ENCODE peak calls at places on chromosome 7, in four cellular contexts. O, U, R and F are unnamed samples.

GRCh38 chr7:81780914-81781693 is 11.3 kb upstream of the HGF start:
- DNase-seq in O (no peak), U (no peak), R (no peak), F (no peak)

GRCh38 chr7:18890134-18890533 is 227.3 kb downstream of the TWIST1 start:
- DNase-seq in O (no peak), U (no peak), R (no peak), F (no peak)

GRCh38 chr7:69934475-69934903 is 336.2 kb downstream of the AUTS2 start:
- DNase-seq in O (no peak), U (peak), R (peak), F (no peak)

GRCh38 chr7:151244156-151244870 is 4.2 kb downstream of the SMARCD3 start:
- DNase-seq in O (peak), U (no peak), R (peak), F (peak)

GRCh38 chr7:42426163-42426562 is 189.2 kb upstream of the GLI3 start:
- DNase-seq in O (no peak), U (no peak), R (no peak), F (no peak)

GRCh38 chr7:151082151-151083070 is 882 bp downstream of the TMUB1 start:
- DNase-seq in O (no peak), U (no peak), R (no peak), F (no peak)

GRCh38 chr7:155166673-155167370 is 96.7 kb downstream of the HTR5A start:
- DNase-seq in O (no peak), U (no peak), R (no peak), F (no peak)

GRCh38 chr7:151109094-151110048 is 23.1 kb downstream of the AGAP3 start:
- DNase-seq in O (no peak), U (no peak), R (no peak), F (no peak)

GRCh38 chr7:1124164-1124563 is 35.8 kb downstream of the ZFAND2A start:
- DNase-seq in O (no peak), U (no peak), R (no peak), F (no peak)

GRCh38 chr7:144516729-144517128 is 113.2 kb upstream of the NOBOX start:
- DNase-seq in O (no peak), U (no peak), R (no peak), F (no peak)

GRCh38 chr7:141511370-141512335 is 39.6 kb upstream of the AGK start:
- DNase-seq in O (peak), U (no peak), R (no peak), F (no peak)

GRCh38 chr7:6436385-6436685 is 11.4 kb downstream of the DAGLB start:
- DNase-seq in O (no peak), U (no peak), R (no peak), F (peak)

GRCh38 chr7:149799397-149800168 is 26.2 kb upstream of the ZNF467 start:
- DNase-seq in O (peak), U (no peak), R (no peak), F (peak)

GRCh38 chr7:39644170-39644569 is 20.8 kb downstream of the RALA start:
- DNase-seq in O (no peak), U (no peak), R (no peak), F (no peak)

GRCh38 chr7:142313528-142313927 is 55.7 kb upstream of the PRSS58 start:
- DNase-seq in O (no peak), U (no peak), R (no peak), F (no peak)

GRCh38 chr7:519429-519973 is at the start of gene PDGFA:
- DNase-seq in O (no peak), U (no peak), R (peak), F (peak)

GRCh38 chr7:77415474-77415821 is 701 bp downstream of the GSAP start:
- DNase-seq in O (no peak), U (no peak), R (no peak), F (peak)

GRCh38 chr7:15684036-15684815 is 2.3 kb downstream of the MEOX2 start:
- DNase-seq in O (no peak), U (no peak), R (no peak), F (no peak)

GRCh38 chr7:143222782-143223181 is 945 bp downstream of the TAS2R40 start:
- DNase-seq in O (no peak), U (no peak), R (no peak), F (no peak)

GRCh38 chr7:158384746-158385145 is 202.9 kb downstream of the PTPRN2 start:
- DNase-seq in O (no peak), U (no peak), R (peak), F (no peak)

GRCh38 chr7:13198741-13199140 is 511.3 kb downstream of the ARL4A start:
- DNase-seq in O (no peak), U (no peak), R (no peak), F (no peak)

GRCh38 chr7:101860316-101861222 is 43.1 kb downstream of the CUX1 start:
- DNase-seq in O (no peak), U (no peak), R (no peak), F (no peak)

GRCh38 chr7:101377189-101377736 is 14.6 kb downstream of the COL26A1 start:
- DNase-seq in O (no peak), U (no peak), R (no peak), F (no peak)

GRCh38 chr7:108600399-108600798 is 30.7 kb downstream of the DNAJB9 start:
- DNase-seq in O (no peak), U (no peak), R (no peak), F (no peak)

GRCh38 chr7:98137134-98137825 is 30.6 kb downstream of the LMTK2 start:
- DNase-seq in O (no peak), U (no peak), R (no peak), F (no peak)

GRCh38 chr7:128110641-128111365 is 79.6 kb upstream of the LRRC4 start:
- DNase-seq in O (no peak), U (no peak), R (no peak), F (no peak)

GRCh38 chr7:93310346-93310745 is 78.2 kb downstream of the VPS50 start:
- DNase-seq in O (no peak), U (no peak), R (no peak), F (no peak)

GRCh38 chr7:479115-479947 is 40.3 kb downstream of the PDGFA start:
- DNase-seq in O (no peak), U (no peak), R (no peak), F (no peak)

GRCh38 chr7:110994028-110994967 is 96.6 kb upstream of the LRRN3 start:
- DNase-seq in O (no peak), U (no peak), R (no peak), F (no peak)

GRCh38 chr7:108328174-108328651 is 128.0 kb downstream of the NRCAM start:
- DNase-seq in O (no peak), U (no peak), R (no peak), F (no peak)

GRCh38 chr7:97555845-97556431 is 175.9 kb upstream of the TAC1 start:
- DNase-seq in O (no peak), U (no peak), R (peak), F (no peak)

GRCh38 chr7:127525866-127526456 is 59.4 kb downstream of the GCC1 start:
- DNase-seq in O (no peak), U (no peak), R (peak), F (no peak)

GRCh38 chr7:67618569-67619543 is 622.2 kb downstream of the TYW1 start:
- DNase-seq in O (no peak), U (peak), R (no peak), F (no peak)

GRCh38 chr7:24981544-24981951 is 1.6 kb upstream of the OSBPL3 start:
- DNase-seq in O (peak), U (no peak), R (peak), F (peak)

GRCh38 chr7:26964409-26964808 is 100.0 kb upstream of the SKAP2 start:
- DNase-seq in O (no peak), U (no peak), R (no peak), F (no peak)

GRCh38 chr7:130091999-130092398 is 21.7 kb downstream of the KLHDC10 start:
- DNase-seq in O (no peak), U (no peak), R (no peak), F (no peak)

GRCh38 chr7:125118444-125118843 is 188.8 kb upstream of the POT1 start:
- DNase-seq in O (no peak), U (no peak), R (no peak), F (no peak)

GRCh38 chr7:122429926-122430325 is 125.4 kb upstream of the FEZF1 start:
- DNase-seq in O (no peak), U (no peak), R (no peak), F (no peak)

GRCh38 chr7:12550956-12551355 is 19.6 kb upstream of the SCIN start:
- DNase-seq in O (no peak), U (no peak), R (no peak), F (no peak)

GRCh38 chr7:40847921-40848320 is 713.1 kb downstream of the SUGCT start:
- DNase-seq in O (no peak), U (no peak), R (no peak), F (no peak)